ENCODE peak calls at places on chromosomes 12 and 14, in five cellular contexts. One of them, this sample, is unnamed.

GRCh38 chr12:32605326-32606095 is 73.6 kb upstream of the DNM1L start:
- DNase-seq in PC-3: peak
- DNase-seq in endothelial cell: no peak
- DNase-seq in DMS 273 treated with DMSO at 0.1 percent for 48 hours: no peak
- DNase-seq in AG20443: no peak
- DNase-seq in this sample: no peak

GRCh38 chr12:40241741-40242140 is 16.9 kb downstream of the LRRK2 start:
- DNase-seq in PC-3: no peak
- DNase-seq in endothelial cell: no peak
- DNase-seq in DMS 273 treated with DMSO at 0.1 percent for 48 hours: no peak
- DNase-seq in AG20443: peak
- DNase-seq in this sample: peak

GRCh38 chr12:21502872-21503271 is 1.3 kb downstream of the GOLT1B start:
- DNase-seq in PC-3: no peak
- DNase-seq in endothelial cell: no peak
- DNase-seq in DMS 273 treated with DMSO at 0.1 percent for 48 hours: no peak
- DNase-seq in AG20443: no peak
- DNase-seq in this sample: no peak

GRCh38 chr12:62907067-62907466 is 27.9 kb downstream of the PPM1H start:
- DNase-seq in PC-3: no peak
- DNase-seq in endothelial cell: no peak
- DNase-seq in DMS 273 treated with DMSO at 0.1 percent for 48 hours: no peak
- DNase-seq in AG20443: no peak
- DNase-seq in this sample: no peak

GRCh38 chr12:104573-105081 is 38.1 kb downstream of the IQSEC3 start:
- DNase-seq in PC-3: no peak
- DNase-seq in endothelial cell: no peak
- DNase-seq in DMS 273 treated with DMSO at 0.1 percent for 48 hours: peak
- DNase-seq in AG20443: peak
- DNase-seq in this sample: no peak

GRCh38 chr12:98440165-98440581 is 75.2 kb upstream of the TMPO start:
- DNase-seq in PC-3: peak
- DNase-seq in endothelial cell: peak
- DNase-seq in DMS 273 treated with DMSO at 0.1 percent for 48 hours: no peak
- DNase-seq in AG20443: peak
- DNase-seq in this sample: peak

GRCh38 chr12:55443776-55444175 is at the start of gene OR6C2:
- DNase-seq in PC-3: no peak
- DNase-seq in endothelial cell: no peak
- DNase-seq in DMS 273 treated with DMSO at 0.1 percent for 48 hours: no peak
- DNase-seq in AG20443: no peak
- DNase-seq in this sample: no peak

GRCh38 chr12:5305425-5305824 is 126.5 kb upstream of the NTF3 start:
- DNase-seq in PC-3: no peak
- DNase-seq in endothelial cell: no peak
- DNase-seq in DMS 273 treated with DMSO at 0.1 percent for 48 hours: no peak
- DNase-seq in AG20443: peak
- DNase-seq in this sample: no peak

GRCh38 chr14:102095231-102095870 is 8.5 kb upstream of the HSP90AA1 start:
- DNase-seq in PC-3: peak
- DNase-seq in endothelial cell: no peak
- DNase-seq in DMS 273 treated with DMSO at 0.1 percent for 48 hours: no peak
- DNase-seq in AG20443: no peak
- DNase-seq in this sample: no peak

GRCh38 chr12:25054783-25055144 is 105.9 kb upstream of the BCAT1 start:
- DNase-seq in PC-3: no peak
- DNase-seq in endothelial cell: no peak
- DNase-seq in DMS 273 treated with DMSO at 0.1 percent for 48 hours: no peak
- DNase-seq in AG20443: no peak
- DNase-seq in this sample: no peak

GRCh38 chr12:52598966-52599365 is 2.3 kb downstream of the KRT72 start:
- DNase-seq in PC-3: no peak
- DNase-seq in endothelial cell: no peak
- DNase-seq in DMS 273 treated with DMSO at 0.1 percent for 48 hours: no peak
- DNase-seq in AG20443: no peak
- DNase-seq in this sample: no peak

GRCh38 chr12:54217774-54218221 is 29.0 kb upstream of the SMUG1 start:
- DNase-seq in PC-3: no peak
- DNase-seq in endothelial cell: peak
- DNase-seq in DMS 273 treated with DMSO at 0.1 percent for 48 hours: no peak
- DNase-seq in AG20443: no peak
- DNase-seq in this sample: no peak

GRCh38 chr12:79001404-79001803 is 136.8 kb downstream of the SYT1 start:
- DNase-seq in PC-3: no peak
- DNase-seq in endothelial cell: no peak
- DNase-seq in DMS 273 treated with DMSO at 0.1 percent for 48 hours: no peak
- DNase-seq in AG20443: no peak
- DNase-seq in this sample: no peak

GRCh38 chr12:24664151-24664550 is 284.8 kb downstream of the BCAT1 start:
- DNase-seq in PC-3: no peak
- DNase-seq in endothelial cell: no peak
- DNase-seq in DMS 273 treated with DMSO at 0.1 percent for 48 hours: no peak
- DNase-seq in AG20443: no peak
- DNase-seq in this sample: no peak

GRCh38 chr12:89863332-89863938 is 154.8 kb upstream of the ATP2B1 start:
- DNase-seq in PC-3: no peak
- DNase-seq in endothelial cell: no peak
- DNase-seq in DMS 273 treated with DMSO at 0.1 percent for 48 hours: no peak
- DNase-seq in AG20443: no peak
- DNase-seq in this sample: no peak